ENCODE peak calls at places on chromosomes 13 and 19, in ten cellular contexts. U, J, I, Y, R, D, Z, L, K and O are unnamed samples.
A peak's percentile ranks its signal among the peaks of the same experiment; 100 is the strongest.

GRCh38 chr19:18203408-18203862 is 407 bp downstream of the RAB3A start:
- DNase-seq in J (no peak), I (no peak), U (peak; percentile 69), K (peak; percentile 59), Y (no peak), Z (no peak), R (no peak), L (no peak), D (no peak), O (no peak)

GRCh38 chr19:40231057-40231456 is 4.6 kb upstream of the CCNP start:
- DNase-seq in J (no peak), D (no peak), Y (no peak), Z (no peak), R (no peak), I (no peak), K (no peak), L (no peak), U (no peak), O (no peak)

GRCh38 chr13:93227280-93227905 is 786 bp downstream of the GPC6 start:
- DNase-seq in D (no peak), R (no peak), I (no peak), L (peak; percentile 50), Y (no peak), J (peak; percentile 64), K (no peak), Z (no peak), U (peak; percentile 48), O (no peak)

GRCh38 chr13:113849981-113850721 is 13.7 kb downstream of the GAS6 start:
- DNase-seq in Y (no peak), J (no peak), I (no peak), K (no peak), R (no peak), L (no peak), D (no peak), Z (no peak), U (peak; percentile 8), O (no peak)

GRCh38 chr19:12840091-12841079 is 2.1 kb downstream of the MAST1 start:
- DNase-seq in K (peak; percentile 69), D (no peak), Z (no peak), L (no peak), Y (no peak), J (peak; percentile 47), R (peak; percentile 78), I (no peak), U (no peak), O (peak; percentile 28)

GRCh38 chr13:74104661-74105275 is 29.4 kb downstream of the KLF12 start:
- DNase-seq in K (no peak), D (no peak), U (no peak), Z (no peak), I (no peak), R (no peak), J (no peak), L (no peak), Y (no peak), O (no peak)

GRCh38 chr19:57231686-57232085 is 863 bp downstream of the AURKC start:
- DNase-seq in K (no peak), I (no peak), U (no peak), Y (no peak), J (no peak), D (no peak), L (no peak), Z (no peak), R (no peak), O (no peak)

GRCh38 chr19:21588202-21588601 is 82.8 kb downstream of the ZNF429 start:
- DNase-seq in K (no peak), R (no peak), I (no peak), Z (no peak), U (no peak), L (no peak), J (no peak), D (no peak), Y (no peak), O (no peak)

GRCh38 chr19:18589380-18590272 is 1.0 kb downstream of the REX1BD start:
- DNase-seq in R (peak; percentile 55), K (peak; percentile 70), J (peak; percentile 68), Y (peak; percentile 80), Z (peak; percentile 70), U (peak; percentile 62), D (no peak), I (no peak), L (peak; percentile 78), O (no peak)

GRCh38 chr19:15587663-15588062 is 27.4 kb upstream of the CYP4F8 start:
- DNase-seq in J (no peak), D (no peak), Y (peak; percentile 73), U (no peak), Z (no peak), R (peak; percentile 59), L (peak; percentile 70), K (peak; percentile 78), I (peak; percentile 45), O (no peak)

GRCh38 chr13:108961542-108962125 is 332.2 kb downstream of the MYO16 start:
- DNase-seq in Z (no peak), Y (no peak), L (no peak), D (no peak), J (peak; percentile 43), I (no peak), U (no peak), K (no peak), R (no peak), O (no peak)

GRCh38 chr19:5627395-5627904 is 4.6 kb downstream of the SAFB start:
- DNase-seq in L (peak; percentile 90), I (no peak), R (peak; percentile 56), J (peak; percentile 45), D (no peak), Y (peak; percentile 74), K (peak; percentile 84), Z (no peak), U (no peak), O (no peak)

GRCh38 chr19:16462757-16463250 is 9.0 kb downstream of the EPS15L1 start:
- DNase-seq in U (no peak), D (no peak), Z (no peak), I (no peak), Y (no peak), K (no peak), J (peak; percentile 34), R (no peak), L (no peak), O (no peak)

GRCh38 chr13:43787998-43788397 is 1.2 kb upstream of the ENOX1 start:
- DNase-seq in D (no peak), I (no peak), U (peak; percentile 22), J (peak; percentile 39), K (no peak), Z (no peak), R (no peak), Y (no peak), L (no peak), O (no peak)

GRCh38 chr13:92547256-92547655 is 679.4 kb upstream of the GPC6 start:
- DNase-seq in J (peak; percentile 75), K (no peak), U (no peak), D (peak; percentile 34), R (no peak), Z (no peak), Y (no peak), I (no peak), L (no peak), O (no peak)

GRCh38 chr19:2288010-2288742 is 6.2 kb upstream of the PEAK3 start:
- DNase-seq in J (no peak), U (no peak), I (no peak), L (no peak), D (no peak), Y (no peak), R (no peak), K (no peak), Z (no peak), O (no peak)
- H3K27me3 ChIP-seq in J (peaks cover 36% of the 10 kb centered on the region), U (peaks cover 11% of the 10 kb centered on the region), I (peaks cover 44% of the 10 kb centered on the region), L (no peaks in the 10 kb centered on the region), D (peaks cover 45% of the 10 kb centered on the region), Y (peaks cover 69% of the 10 kb centered on the region), R (peaks cover 11% of the 10 kb centered on the region), K (peaks cover 44% of the 10 kb centered on the region), Z (peaks cover 12% of the 10 kb centered on the region), O (no peaks in the 10 kb centered on the region)

GRCh38 chr13:39452834-39453233 is 150.2 kb downstream of the LHFPL6 start:
- DNase-seq in Z (no peak), L (no peak), D (no peak), J (no peak), U (no peak), K (no peak), I (no peak), Y (no peak), R (no peak), O (no peak)
- H3K27ac ChIP-seq in Z (peak overlapping the region; percentile 44), L (no peak overlapping the region), D (no peak overlapping the region), J (no peak overlapping the region), U (no peak overlapping the region), K (no peak overlapping the region), I (no peak overlapping the region), Y (peak overlapping the region; percentile 78), R (peak overlapping the region; percentile 87), O (no peak overlapping the region)

GRCh38 chr13:96996886-96997285 is 2.6 kb upstream of the OXGR1 start:
- DNase-seq in J (no peak), I (no peak), K (no peak), Z (no peak), U (no peak), R (no peak), D (no peak), L (no peak), Y (no peak), O (no peak)
- H3K27me3 ChIP-seq in J (peaks cover 18% of the 10 kb centered on the region), I (peaks cover 10% of the 10 kb centered on the region), K (peaks cover 31% of the 10 kb centered on the region), Z (no peaks in the 10 kb centered on the region), U (no peaks in the 10 kb centered on the region), R (no peaks in the 10 kb centered on the region), D (peaks cover 28% of the 10 kb centered on the region), L (no peaks in the 10 kb centered on the region), Y (peaks cover 43% of the 10 kb centered on the region), O (peaks cover 3% of the 10 kb centered on the region)

DNA sequence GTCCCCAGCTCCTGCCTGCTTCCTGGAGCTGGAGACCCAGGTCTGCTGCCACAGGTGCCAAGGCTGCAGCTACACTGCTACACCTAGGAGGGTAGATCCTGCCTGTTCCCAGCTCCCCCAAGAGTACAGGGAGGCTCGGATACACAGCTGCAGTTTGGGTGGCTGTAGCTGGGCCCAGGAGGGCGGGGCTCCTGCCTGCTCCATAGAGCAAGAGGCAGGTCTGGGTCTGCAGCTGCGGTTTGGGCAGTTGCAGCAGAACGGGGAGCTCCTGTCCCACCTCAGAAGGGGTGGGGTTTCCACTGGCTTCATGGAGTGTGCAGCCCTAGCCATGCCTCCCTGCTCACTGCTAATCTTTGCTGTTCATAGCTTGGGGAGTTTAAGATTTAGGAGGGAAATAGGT is 199.0 kb downstream of the NUFIP1 start:
- DNase-seq in D (no peak), I (no peak), L (no peak), Z (no peak), K (no peak), U (no peak), R (no peak), Y (no peak), J (no peak), O (no peak)
- H3K27ac ChIP-seq in D (no peak overlapping the region), I (no peak overlapping the region), L (no peak overlapping the region), Z (no peak overlapping the region), K (no peak overlapping the region), U (no peak overlapping the region), R (no peak overlapping the region), Y (no peak overlapping the region), J (no peak overlapping the region), O (no peak overlapping the region)